ENCODE peak calls at places on chromosomes 1 and 21, in eight cellular contexts. One of them, this sample, is unnamed. For H3K4me1, the result is how much of the 10 kb centered on the place peaks cover.

GRCh38 chr1:119745034-119745433 is 23.7 kb downstream of the HMGCS2 start:
- DNase-seq in neural progenitor cell: no peak
- DNase-seq in transverse colon: no peak
- DNase-seq in cardiac muscle cell: no peak
- DNase-seq in CD8-positive, alpha-beta T cell: no peak
- DNase-seq in Peyer's patch: no peak
- DNase-seq in heart right ventricle: no peak
- DNase-seq in BE2C: no peak
- DNase-seq in this sample: no peak

GRCh38 chr1:215992620-215993019 is 425.5 kb downstream of the KCTD3 start:
- DNase-seq in CD8-positive, alpha-beta T cell: no peak
- DNase-seq in Peyer's patch: no peak
- DNase-seq in BE2C: peak
- DNase-seq in transverse colon: no peak
- DNase-seq in neural progenitor cell: peak
- DNase-seq in heart right ventricle: no peak
- DNase-seq in cardiac muscle cell: peak
- DNase-seq in this sample: no peak

GRCh38 chr1:199029855-199030254 is 391.0 kb downstream of the PTPRC start:
- DNase-seq in cardiac muscle cell: peak
- DNase-seq in heart right ventricle: no peak
- DNase-seq in transverse colon: no peak
- DNase-seq in neural progenitor cell: no peak
- DNase-seq in BE2C: no peak
- DNase-seq in Peyer's patch: no peak
- DNase-seq in CD8-positive, alpha-beta T cell: no peak
- DNase-seq in this sample: no peak

GRCh38 chr1:193417945-193418744 is 231.7 kb upstream of the B3GALT2 start:
- DNase-seq in neural progenitor cell: no peak
- DNase-seq in transverse colon: no peak
- DNase-seq in heart right ventricle: no peak
- DNase-seq in BE2C: no peak
- DNase-seq in cardiac muscle cell: peak
- DNase-seq in Peyer's patch: no peak
- DNase-seq in CD8-positive, alpha-beta T cell: no peak
- DNase-seq in this sample: peak

GRCh38 chr1:42931911-42932422 is 26.7 kb downstream of the SLC2A1 start:
- DNase-seq in CD8-positive, alpha-beta T cell: peak
- DNase-seq in BE2C: peak
- DNase-seq in neural progenitor cell: no peak
- DNase-seq in Peyer's patch: peak
- DNase-seq in transverse colon: peak
- DNase-seq in heart right ventricle: peak
- DNase-seq in cardiac muscle cell: no peak
- DNase-seq in this sample: peak

GRCh38 chr1:236495359-236496120 is 28.2 kb upstream of the LGALS8 start:
- DNase-seq in transverse colon: no peak
- DNase-seq in neural progenitor cell: peak
- DNase-seq in BE2C: no peak
- DNase-seq in cardiac muscle cell: no peak
- DNase-seq in Peyer's patch: no peak
- DNase-seq in CD8-positive, alpha-beta T cell: no peak
- DNase-seq in heart right ventricle: no peak
- DNase-seq in this sample: no peak

GRCh38 chr1:234731371-234732085 is 121.5 kb upstream of the IRF2BP2 start:
- DNase-seq in CD8-positive, alpha-beta T cell: no peak
- DNase-seq in BE2C: no peak
- DNase-seq in transverse colon: no peak
- DNase-seq in neural progenitor cell: no peak
- DNase-seq in heart right ventricle: no peak
- DNase-seq in Peyer's patch: no peak
- DNase-seq in cardiac muscle cell: no peak
- DNase-seq in this sample: no peak

GRCh38 chr1:47407481-47407880 is 8.6 kb upstream of the FOXE3 start:
- DNase-seq in CD8-positive, alpha-beta T cell: no peak
- DNase-seq in cardiac muscle cell: no peak
- DNase-seq in neural progenitor cell: no peak
- DNase-seq in heart right ventricle: no peak
- DNase-seq in BE2C: no peak
- DNase-seq in Peyer's patch: no peak
- DNase-seq in transverse colon: no peak
- DNase-seq in this sample: no peak

GRCh38 chr21:39063517-39063916 is 119.7 kb downstream of the PSMG1 start:
- DNase-seq in BE2C: no peak
- DNase-seq in CD8-positive, alpha-beta T cell: no peak
- DNase-seq in transverse colon: no peak
- DNase-seq in cardiac muscle cell: no peak
- DNase-seq in heart right ventricle: no peak
- DNase-seq in Peyer's patch: no peak
- DNase-seq in neural progenitor cell: no peak
- DNase-seq in this sample: no peak

GRCh38 chr21:26717146-26717739 is 128.0 kb downstream of the ADAMTS1 start:
- DNase-seq in CD8-positive, alpha-beta T cell: no peak
- DNase-seq in BE2C: no peak
- DNase-seq in transverse colon: no peak
- DNase-seq in Peyer's patch: no peak
- DNase-seq in heart right ventricle: no peak
- DNase-seq in neural progenitor cell: no peak
- DNase-seq in cardiac muscle cell: peak
- DNase-seq in this sample: no peak

GRCh38 chr1:224114787-224115175 is 870 bp downstream of the FBXO28 start:
- DNase-seq in BE2C: no peak
- DNase-seq in CD8-positive, alpha-beta T cell: no peak
- DNase-seq in transverse colon: no peak
- DNase-seq in neural progenitor cell: peak
- DNase-seq in heart right ventricle: no peak
- DNase-seq in Peyer's patch: no peak
- DNase-seq in cardiac muscle cell: peak
- DNase-seq in this sample: no peak

GRCh38 chr21:21387891-21388290 is 389.7 kb downstream of the NCAM2 start:
- DNase-seq in transverse colon: no peak
- DNase-seq in Peyer's patch: no peak
- DNase-seq in BE2C: no peak
- DNase-seq in heart right ventricle: no peak
- DNase-seq in neural progenitor cell: no peak
- DNase-seq in cardiac muscle cell: no peak
- DNase-seq in CD8-positive, alpha-beta T cell: no peak
- DNase-seq in this sample: no peak

GRCh38 chr1:110155878-110156522 is 5.7 kb downstream of the SLC6A17 start:
- DNase-seq in Peyer's patch: peak
- DNase-seq in heart right ventricle: peak
- DNase-seq in cardiac muscle cell: peak
- DNase-seq in neural progenitor cell: peak
- DNase-seq in CD8-positive, alpha-beta T cell: no peak
- DNase-seq in transverse colon: peak
- DNase-seq in BE2C: no peak
- DNase-seq in this sample: no peak

GRCh38 chr1:89866568-89866967 is 45.7 kb downstream of the LRRC8D start:
- DNase-seq in Peyer's patch: no peak
- DNase-seq in heart right ventricle: no peak
- DNase-seq in transverse colon: no peak
- DNase-seq in neural progenitor cell: peak
- DNase-seq in BE2C: no peak
- DNase-seq in CD8-positive, alpha-beta T cell: no peak
- DNase-seq in cardiac muscle cell: no peak
- DNase-seq in this sample: no peak

GRCh38 chr1:7810395-7810794 is 26.3 kb downstream of the PER3 start:
- DNase-seq in cardiac muscle cell: peak
- DNase-seq in Peyer's patch: no peak
- DNase-seq in CD8-positive, alpha-beta T cell: no peak
- DNase-seq in transverse colon: no peak
- DNase-seq in heart right ventricle: no peak
- DNase-seq in neural progenitor cell: no peak
- DNase-seq in BE2C: no peak
- DNase-seq in this sample: no peak

GRCh38 chr1:193346085-193346484 is 159.7 kb upstream of the B3GALT2 start:
- DNase-seq in BE2C: no peak
- DNase-seq in Peyer's patch: no peak
- DNase-seq in transverse colon: no peak
- DNase-seq in heart right ventricle: no peak
- DNase-seq in neural progenitor cell: no peak
- DNase-seq in CD8-positive, alpha-beta T cell: no peak
- DNase-seq in cardiac muscle cell: no peak
- DNase-seq in this sample: no peak

GRCh38 chr1:32201011-32201855 is 838 bp downstream of the CCDC28B start:
- DNase-seq in Peyer's patch: peak
- DNase-seq in neural progenitor cell: peak
- DNase-seq in heart right ventricle: peak
- DNase-seq in transverse colon: peak
- DNase-seq in CD8-positive, alpha-beta T cell: peak
- DNase-seq in BE2C: peak
- DNase-seq in cardiac muscle cell: peak
- DNase-seq in this sample: peak

GRCh38 chr1:183032122-183032921 is 9.1 kb downstream of the LAMC1 start:
- DNase-seq in transverse colon: no peak
- DNase-seq in CD8-positive, alpha-beta T cell: no peak
- DNase-seq in neural progenitor cell: no peak
- DNase-seq in heart right ventricle: no peak
- DNase-seq in BE2C: no peak
- DNase-seq in cardiac muscle cell: no peak
- DNase-seq in Peyer's patch: no peak
- DNase-seq in this sample: no peak

GRCh38 chr1:7938070-7938469 is 2.6 kb downstream of the TNFRSF9 start:
- DNase-seq in Peyer's patch: no peak
- DNase-seq in heart right ventricle: no peak
- DNase-seq in CD8-positive, alpha-beta T cell: no peak
- DNase-seq in BE2C: no peak
- DNase-seq in transverse colon: no peak
- DNase-seq in cardiac muscle cell: no peak
- DNase-seq in neural progenitor cell: no peak
- DNase-seq in this sample: peak

GRCh38 chr1:231219422-231220401 is 21.3 kb upstream of the GNPAT start:
- DNase-seq in cardiac muscle cell: no peak
- DNase-seq in Peyer's patch: no peak
- DNase-seq in BE2C: no peak
- DNase-seq in CD8-positive, alpha-beta T cell: no peak
- DNase-seq in transverse colon: no peak
- DNase-seq in neural progenitor cell: no peak
- DNase-seq in heart right ventricle: no peak
- DNase-seq in this sample: no peak

GRCh38 chr1:7650801-7651200 is 120.3 kb upstream of the VAMP3 start:
- DNase-seq in cardiac muscle cell: peak
- DNase-seq in CD8-positive, alpha-beta T cell: no peak
- DNase-seq in neural progenitor cell: peak
- DNase-seq in Peyer's patch: no peak
- DNase-seq in BE2C: no peak
- DNase-seq in transverse colon: no peak
- DNase-seq in heart right ventricle: no peak
- DNase-seq in this sample: no peak

GRCh38 chr21:25329227-25329626 is 278.1 kb downstream of the MRPL39 start:
- DNase-seq in transverse colon: no peak
- DNase-seq in cardiac muscle cell: peak
- DNase-seq in Peyer's patch: no peak
- DNase-seq in CD8-positive, alpha-beta T cell: no peak
- DNase-seq in BE2C: no peak
- DNase-seq in neural progenitor cell: no peak
- DNase-seq in heart right ventricle: no peak
- DNase-seq in this sample: no peak

GRCh38 chr1:51564124-51564523 is 45.1 kb upstream of the EPS15 start:
- DNase-seq in neural progenitor cell: no peak
- DNase-seq in transverse colon: no peak
- DNase-seq in CD8-positive, alpha-beta T cell: no peak
- DNase-seq in heart right ventricle: no peak
- DNase-seq in BE2C: no peak
- DNase-seq in Peyer's patch: no peak
- DNase-seq in cardiac muscle cell: peak
- DNase-seq in this sample: no peak

GRCh38 chr1:66288048-66288447 is 245.9 kb upstream of the SGIP1 start:
- DNase-seq in heart right ventricle: no peak
- DNase-seq in CD8-positive, alpha-beta T cell: no peak
- DNase-seq in cardiac muscle cell: no peak
- DNase-seq in Peyer's patch: no peak
- DNase-seq in transverse colon: no peak
- DNase-seq in neural progenitor cell: no peak
- DNase-seq in BE2C: no peak
- DNase-seq in this sample: no peak
- H3K4me1 ChIP-seq in heart right ventricle: under half
- H3K4me1 ChIP-seq in CD8-positive, alpha-beta T cell: under half
- H3K4me1 ChIP-seq in cardiac muscle cell: under half
- H3K4me1 ChIP-seq in Peyer's patch: under half
- H3K4me1 ChIP-seq in transverse colon: under half
- H3K4me1 ChIP-seq in neural progenitor cell: under half
- H3K4me1 ChIP-seq in BE2C: under half
- H3K4me1 ChIP-seq in this sample: under half

GRCh38 chr1:179029293-179029692 is 3.6 kb downstream of the FAM20B start:
- DNase-seq in cardiac muscle cell: no peak
- DNase-seq in CD8-positive, alpha-beta T cell: no peak
- DNase-seq in heart right ventricle: no peak
- DNase-seq in BE2C: no peak
- DNase-seq in neural progenitor cell: no peak
- DNase-seq in Peyer's patch: no peak
- DNase-seq in transverse colon: no peak
- DNase-seq in this sample: no peak
- H3K4me1 ChIP-seq in cardiac muscle cell: under half
- H3K4me1 ChIP-seq in CD8-positive, alpha-beta T cell: under half
- H3K4me1 ChIP-seq in heart right ventricle: half or more
- H3K4me1 ChIP-seq in BE2C: under half
- H3K4me1 ChIP-seq in neural progenitor cell: under half
- H3K4me1 ChIP-seq in Peyer's patch: half or more
- H3K4me1 ChIP-seq in transverse colon: half or more
- H3K4me1 ChIP-seq in this sample: under half

DNA sequence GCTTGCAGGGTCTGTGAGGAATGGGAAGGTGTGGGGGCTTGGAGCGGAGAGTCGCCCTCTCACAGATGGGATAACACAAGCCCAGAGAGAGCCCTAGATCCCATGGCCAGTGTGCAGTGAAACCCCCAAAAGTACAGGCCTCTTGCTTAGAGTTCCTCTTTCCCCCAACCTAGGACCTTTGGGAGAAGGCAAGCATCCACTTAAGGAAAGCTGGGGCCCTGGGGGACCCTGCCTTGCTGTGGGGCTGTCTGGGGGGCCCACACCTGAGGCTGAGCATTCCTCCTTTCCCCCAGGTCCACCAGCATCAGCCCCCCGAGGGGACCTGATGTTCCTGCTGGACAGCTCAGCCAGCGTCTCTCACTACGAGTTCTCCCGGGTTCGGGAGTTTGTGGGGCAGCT is 1.1 kb downstream of the VWA1 start:
- DNase-seq in BE2C: no peak
- DNase-seq in heart right ventricle: no peak
- DNase-seq in cardiac muscle cell: no peak
- DNase-seq in Peyer's patch: no peak
- DNase-seq in transverse colon: no peak
- DNase-seq in neural progenitor cell: no peak
- DNase-seq in CD8-positive, alpha-beta T cell: no peak
- DNase-seq in this sample: no peak
- H3K4me1 ChIP-seq in BE2C: under half
- H3K4me1 ChIP-seq in heart right ventricle: under half
- H3K4me1 ChIP-seq in cardiac muscle cell: under half
- H3K4me1 ChIP-seq in Peyer's patch: half or more
- H3K4me1 ChIP-seq in transverse colon: half or more
- H3K4me1 ChIP-seq in neural progenitor cell: under half
- H3K4me1 ChIP-seq in CD8-positive, alpha-beta T cell: under half
- H3K4me1 ChIP-seq in this sample: half or more

DNA sequence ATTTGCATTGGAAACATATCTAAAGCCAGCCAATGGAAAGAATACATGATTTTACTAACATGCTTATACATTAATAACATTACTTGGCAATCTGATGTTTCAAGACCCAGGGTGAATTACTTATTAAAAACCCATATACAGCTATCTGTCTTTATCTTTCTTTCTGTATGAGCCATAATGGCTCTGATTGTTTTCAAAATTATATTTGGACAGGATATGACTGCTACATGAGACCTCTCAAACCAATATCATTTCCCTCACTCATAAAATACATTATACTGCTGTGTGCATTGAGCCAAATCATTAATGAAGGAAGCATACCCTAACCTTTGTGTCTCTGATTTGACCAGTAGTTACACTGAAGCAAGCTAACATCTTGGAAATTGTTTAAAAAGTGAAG is 205.9 kb upstream of the DPYD start:
- DNase-seq in BE2C: no peak
- DNase-seq in neural progenitor cell: no peak
- DNase-seq in transverse colon: no peak
- DNase-seq in heart right ventricle: no peak
- DNase-seq in Peyer's patch: no peak
- DNase-seq in CD8-positive, alpha-beta T cell: no peak
- DNase-seq in cardiac muscle cell: no peak
- DNase-seq in this sample: no peak
- H3K4me1 ChIP-seq in BE2C: under half
- H3K4me1 ChIP-seq in neural progenitor cell: under half
- H3K4me1 ChIP-seq in transverse colon: under half
- H3K4me1 ChIP-seq in heart right ventricle: under half
- H3K4me1 ChIP-seq in Peyer's patch: under half
- H3K4me1 ChIP-seq in CD8-positive, alpha-beta T cell: under half
- H3K4me1 ChIP-seq in cardiac muscle cell: under half
- H3K4me1 ChIP-seq in this sample: under half